ENCODE peak calls at places on chromosomes 13 and 19, in five cellular contexts. F, Q, B, U and G are unnamed samples.

GRCh38 chr13:43388282-43389034 is 365.1 kb downstream of the DNAJC15 start:
- DNase-seq in Q (no peak), U (no peak), B (no peak), F (no peak), G (no peak)

GRCh38 chr13:27712421-27712820 is 79.9 kb upstream of the GSX1 start:
- DNase-seq in F (no peak), Q (no peak), U (no peak), B (peak; percentile 78), G (no peak)

GRCh38 chr19:2922987-2923386 is 21.8 kb downstream of the ZNF77 start:
- DNase-seq in B (peak; percentile 30), F (peak; percentile 70), U (no peak), Q (peak; percentile 31), G (peak; percentile 41)

GRCh38 chr13:112854321-112854720 is 114.7 kb upstream of the MCF2L start:
- DNase-seq in F (no peak), B (no peak), U (no peak), Q (no peak), G (no peak)

GRCh38 chr19:3593156-3593555 is 7.9 kb downstream of the GIPC3 start:
- DNase-seq in Q (peak; percentile 48), B (no peak), U (no peak), F (no peak), G (no peak)

GRCh38 chr13:92355213-92355612 is 871.4 kb upstream of the GPC6 start:
- DNase-seq in B (no peak), F (no peak), Q (peak; percentile 57), U (no peak), G (peak; percentile 59)

GRCh38 chr13:113764793-113765190 is 5.8 kb downstream of the TMEM255B start:
- DNase-seq in F (no peak), Q (no peak), B (no peak), U (no peak), G (no peak)

GRCh38 chr19:2556221-2557092 is 80.5 kb downstream of the GADD45B start:
- DNase-seq in B (no peak), Q (no peak), U (no peak), F (no peak), G (no peak)

GRCh38 chr19:3932931-3933810 is at the start of gene NMRK2:
- DNase-seq in Q (peak; percentile 57), B (peak; percentile 7), U (no peak), F (no peak), G (peak; percentile 37)

GRCh38 chr19:57789288-57789687 is 19.8 kb downstream of the ZNF586 start:
- DNase-seq in U (no peak), B (no peak), Q (no peak), F (no peak), G (no peak)
- H3K9me3 ChIP-seq in U (peaks cover 41% of the 10 kb centered on the region), B (no peaks in the 10 kb centered on the region), Q (no peaks in the 10 kb centered on the region), F (peaks cover 88% of the 10 kb centered on the region), G (peaks cover 2% of the 10 kb centered on the region)

GRCh38 chr13:98175823-98176222 is 1.2 kb downstream of the RNF113B start:
- DNase-seq in B (no peak), U (no peak), Q (peak; percentile 39), F (no peak), G (no peak)

GRCh38 chr13:98172570-98173405 is 4.3 kb downstream of the RNF113B start:
- DNase-seq in B (peak; percentile 51), F (no peak), U (no peak), Q (no peak), G (no peak)

GRCh38 chr13:98173431-98173921 is 3.6 kb downstream of the RNF113B start:
- DNase-seq in B (peak; percentile 80), U (peak; percentile 95), F (no peak), Q (peak; percentile 28), G (no peak)

GRCh38 chr13:98174995-98175394 is 2.1 kb downstream of the RNF113B start:
- DNase-seq in F (no peak), B (no peak), U (no peak), Q (no peak), G (no peak)

DNA sequence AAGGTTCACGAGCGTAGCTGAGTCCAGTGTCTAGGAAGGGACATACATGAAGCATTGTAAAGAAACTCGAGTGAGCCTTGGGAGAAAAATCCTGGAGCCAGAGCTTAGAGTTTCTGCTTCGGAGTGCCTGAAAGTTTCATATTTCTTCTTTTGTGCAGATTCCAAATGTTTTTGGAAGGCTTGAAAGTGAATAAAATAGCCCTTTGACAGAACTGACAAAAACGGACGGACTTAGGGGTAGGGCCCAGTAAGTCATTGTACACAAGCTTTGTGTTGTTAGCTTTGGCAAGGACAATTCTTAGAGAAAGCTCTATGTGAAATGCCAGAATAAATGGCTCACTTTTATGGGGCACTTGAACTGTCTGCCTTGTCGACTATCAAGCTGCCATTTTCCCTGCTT is 2.7 kb downstream of the RNF113B start:
- DNase-seq in F (no peak), Q (no peak), U (no peak), B (no peak), G (no peak)
- H3K9me3 ChIP-seq in F (no peaks in the 10 kb centered on the region), Q (no peaks in the 10 kb centered on the region), U (peaks cover 9% of the 10 kb centered on the region), B (no peaks in the 10 kb centered on the region), G (no peaks in the 10 kb centered on the region)

GRCh38 chr19:27679905-27680304 is 1533.0 kb downstream of the UQCRFS1 start:
- DNase-seq in F (no peak), Q (no peak), U (no peak), B (no peak), G (no peak)

GRCh38 chr19:27676877-27677276 is 1536.1 kb downstream of the UQCRFS1 start:
- DNase-seq in B (no peak), U (no peak), F (no peak), Q (no peak), G (no peak)

GRCh38 chr19:27679399-27679798 is 1533.6 kb downstream of the UQCRFS1 start:
- DNase-seq in U (no peak), F (no peak), B (no peak), Q (no peak), G (no peak)

GRCh38 chr19:27684293-27684692 is 1528.7 kb downstream of the UQCRFS1 start:
- DNase-seq in Q (no peak), F (no peak), B (no peak), U (no peak), G (no peak)

GRCh38 chr19:27681972-27682371 is 1531.0 kb downstream of the UQCRFS1 start:
- DNase-seq in U (no peak), F (no peak), B (no peak), Q (no peak), G (no peak)
- H3K9me3 ChIP-seq in U (peaks cover 11% of the 10 kb centered on the region), F (peaks cover 2% of the 10 kb centered on the region), B (no peaks in the 10 kb centered on the region), Q (peaks cover 59% of the 10 kb centered on the region), G (no peaks in the 10 kb centered on the region)

DNA sequence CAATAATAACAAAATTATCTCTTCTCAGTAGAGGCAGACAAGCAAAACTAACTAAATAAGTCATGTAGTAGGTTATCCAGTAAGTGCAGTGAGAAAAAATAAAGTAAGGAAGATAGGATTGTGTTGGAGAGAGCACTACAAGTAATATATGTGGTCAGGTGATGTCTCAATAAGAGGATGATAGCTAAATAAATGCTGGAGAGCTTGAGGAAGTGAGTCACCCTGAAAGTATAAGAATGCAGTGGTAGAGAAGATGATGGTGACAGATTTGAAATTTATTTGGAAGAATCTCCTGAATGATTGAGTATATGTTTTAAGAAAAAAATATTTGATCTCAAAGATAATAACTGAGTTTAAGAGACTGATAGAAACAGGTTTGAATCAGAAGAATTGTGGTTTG is 152.2 kb upstream of the PRR20A start:
- DNase-seq in F (no peak), Q (no peak), U (no peak), B (no peak), G (no peak)
- H3K9me3 ChIP-seq in F (no peaks in the 10 kb centered on the region), Q (no peaks in the 10 kb centered on the region), U (peaks cover 3% of the 10 kb centered on the region), B (no peaks in the 10 kb centered on the region), G (no peaks in the 10 kb centered on the region)

GRCh38 chr13:74320282-74320681 is 186.1 kb upstream of the KLF12 start:
- DNase-seq in U (no peak), Q (no peak), F (no peak), B (no peak), G (no peak)
- H3K9me3 ChIP-seq in U (no peaks in the 10 kb centered on the region), Q (no peaks in the 10 kb centered on the region), F (no peaks in the 10 kb centered on the region), B (no peaks in the 10 kb centered on the region), G (no peaks in the 10 kb centered on the region)

GRCh38 chr19:21580101-21580500 is 74.7 kb downstream of the ZNF429 start:
- DNase-seq in U (no peak), B (no peak), Q (no peak), F (no peak), G (no peak)

GRCh38 chr19:21571316-21571715 is 65.9 kb downstream of the ZNF429 start:
- DNase-seq in F (no peak), U (no peak), B (no peak), Q (no peak), G (no peak)

GRCh38 chr19:21568816-21569496 is 63.6 kb downstream of the ZNF429 start:
- DNase-seq in B (peak; percentile 90), U (no peak), F (peak; percentile 94), Q (no peak), G (no peak)

GRCh38 chr19:21569497-21569870 is 64.1 kb downstream of the ZNF429 start:
- DNase-seq in U (no peak), Q (no peak), F (peak; percentile 63), B (no peak), G (no peak)

DNA sequence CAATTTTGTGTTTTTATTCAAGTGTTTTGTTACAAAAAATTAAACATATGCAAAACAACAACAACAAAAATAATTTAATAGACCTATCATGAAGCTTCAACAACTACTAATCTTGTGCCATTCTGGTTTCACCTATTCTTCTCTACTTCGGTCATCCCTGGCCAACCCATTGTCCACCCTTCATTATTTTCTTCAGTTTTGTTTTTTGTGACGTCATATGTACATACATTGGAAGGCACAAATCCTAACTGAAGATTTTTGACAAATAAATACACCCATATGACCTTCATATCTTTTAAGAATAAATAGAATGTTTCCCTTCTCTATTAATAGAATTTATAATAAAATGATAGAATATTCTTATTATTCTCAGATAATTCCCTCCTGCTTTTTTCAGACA is 69.2 kb downstream of the ZNF429 start:
- DNase-seq in B (no peak), F (no peak), Q (no peak), U (no peak), G (no peak)
- H3K9me3 ChIP-seq in B (no peaks in the 10 kb centered on the region), F (peaks cover 16% of the 10 kb centered on the region), Q (peaks cover 8% of the 10 kb centered on the region), U (peaks cover 61% of the 10 kb centered on the region), G (peaks cover 5% of the 10 kb centered on the region)